ENCODE peak calls at places on chromosomes 5 and 9, in four cellular contexts. H is nephron progenitor cell, J is choroid plexus epithelial cell, D is GM13977. V is an unnamed sample.

GRCh38 chr9:89802809-89803355 is 198.1 kb downstream of the GADD45G start:
- DNase-seq in H (no peak), J (peak; percentile 40), D (no peak), V (no peak)

GRCh38 chr5:114362197-114362976 is 517 bp downstream of the KCNN2 start:
- DNase-seq in H (peak; percentile 64), J (no peak), D (peak; percentile 47), V (no peak)

GRCh38 chr9:101114317-101114716 is 85.8 kb downstream of the PLPPR1 start:
- DNase-seq in H (no peak), J (no peak), D (no peak), V (no peak)

GRCh38 chr5:32443541-32444190 is 874 bp downstream of the ZFR start:
- DNase-seq in H (peak; percentile 59), J (peak; percentile 44), D (peak; percentile 76), V (peak; percentile 21)

GRCh38 chr5:154118832-154119442 is 71.6 kb upstream of the GALNT10 start:
- DNase-seq in H (no peak), J (no peak), D (no peak), V (no peak)

GRCh38 chr5:74186351-74187315 is 453.9 kb downstream of the ENC1 start:
- DNase-seq in H (no peak), J (no peak), D (no peak), V (no peak)

GRCh38 chr5:52481216-52481615 is 306.5 kb upstream of the ITGA1 start:
- DNase-seq in H (no peak), J (no peak), D (no peak), V (no peak)

GRCh38 chr5:149838881-149839739 is 105.5 kb downstream of the PDE6A start:
- DNase-seq in H (no peak), J (peak; percentile 65), D (no peak), V (no peak)

GRCh38 chr5:155794801-155795200 is 532.2 kb upstream of the SGCD start:
- DNase-seq in H (no peak), J (peak; percentile 2), D (no peak), V (no peak)

GRCh38 chr9:12739014-12739413 is 35.8 kb upstream of the LURAP1L start:
- DNase-seq in H (no peak), J (no peak), D (no peak), V (no peak)

GRCh38 chr5:88881566-88881965 is 1.4 kb downstream of the MEF2C start:
- DNase-seq in H (no peak), J (peak; percentile 45), D (no peak), V (no peak)

GRCh38 chr9:23586906-23587305 is 239.1 kb downstream of the ELAVL2 start:
- DNase-seq in H (no peak), J (no peak), D (no peak), V (no peak)

GRCh38 chr9:128798896-128799295 is 11.8 kb downstream of the TBC1D13 start:
- DNase-seq in H (no peak), J (no peak), D (no peak), V (no peak)

GRCh38 chr9:114181583-114182409 is 26.5 kb downstream of the COL27A1 start:
- DNase-seq in H (no peak), J (peak; percentile 17), D (no peak), V (no peak)

GRCh38 chr5:41770799-41771198 is 99.4 kb downstream of the OXCT1 start:
- DNase-seq in H (no peak), J (no peak), D (peak; percentile 20), V (no peak)

GRCh38 chr5:107477492-107477891 is 193.2 kb downstream of the EFNA5 start:
- DNase-seq in H (no peak), J (no peak), D (no peak), V (no peak)

GRCh38 chr5:128825826-128826225 is 139.5 kb upstream of the SLC27A6 start:
- DNase-seq in H (no peak), J (peak; percentile 37), D (no peak), V (no peak)

GRCh38 chr9:75892168-75892901 is 1.9 kb downstream of the PCSK5 start:
- DNase-seq in H (peak; percentile 74), J (peak; percentile 15), D (peak; percentile 16), V (peak; percentile 16)

GRCh38 chr9:99024959-99025358 is 80.0 kb upstream of the TGFBR1 start:
- DNase-seq in H (no peak), J (peak; percentile 86), D (no peak), V (no peak)

GRCh38 chr9:99027414-99027813 is 77.5 kb upstream of the TGFBR1 start:
- DNase-seq in H (no peak), J (no peak), D (no peak), V (no peak)

GRCh38 chr9:99026956-99027298 is 78.0 kb upstream of the TGFBR1 start:
- DNase-seq in H (no peak), J (no peak), D (no peak), V (no peak)

GRCh38 chr9:99026271-99026955 is 78.5 kb upstream of the TGFBR1 start:
- DNase-seq in H (no peak), J (no peak), D (no peak), V (no peak)

DNA sequence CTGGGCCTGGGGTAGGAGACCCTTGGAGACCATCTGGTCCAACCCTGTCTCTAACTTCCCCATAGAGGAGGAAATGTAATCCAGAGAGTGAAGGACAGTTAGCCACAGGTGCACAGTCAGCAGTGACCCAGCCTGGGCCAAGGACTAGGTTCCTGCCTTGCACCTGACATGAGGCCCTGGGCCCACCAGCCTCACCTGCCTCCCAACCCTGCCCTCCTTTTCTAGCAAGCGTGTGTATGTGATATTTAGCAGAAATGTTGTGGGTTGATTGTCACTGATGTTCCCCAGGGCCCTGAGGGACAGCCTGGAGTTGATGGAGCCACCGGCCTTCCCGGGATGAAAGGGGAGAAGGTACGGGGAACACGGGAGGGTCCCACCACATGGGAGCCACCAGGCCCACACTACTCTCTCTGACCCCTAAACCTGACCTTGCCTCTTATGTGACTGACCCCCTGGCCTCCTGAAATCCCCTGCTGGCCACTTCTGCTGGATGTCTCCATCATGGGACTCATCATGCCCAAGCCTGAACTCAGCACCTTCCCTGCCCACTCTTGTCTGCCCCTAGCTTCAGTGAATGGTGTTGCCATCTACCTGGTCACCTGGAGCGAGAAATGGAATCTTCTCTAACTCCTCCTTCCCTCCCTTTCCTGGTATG is 79.2 kb upstream of the TGFBR1 start:
- DNase-seq in H (no peak), J (no peak), D (no peak), V (no peak)
- TF ChIP-seq CTCF in H (no peak), J (no peak), D (no peak), V (no peak)

GRCh38 chr5:4584982-4585381 is 555.1 kb upstream of the ADAMTS16 start:
- DNase-seq in H (no peak), J (peak; percentile 73), D (no peak), V (no peak)
- TF ChIP-seq CTCF in H (no peak), J (no peak), D (no peak), V (no peak)

DNA sequence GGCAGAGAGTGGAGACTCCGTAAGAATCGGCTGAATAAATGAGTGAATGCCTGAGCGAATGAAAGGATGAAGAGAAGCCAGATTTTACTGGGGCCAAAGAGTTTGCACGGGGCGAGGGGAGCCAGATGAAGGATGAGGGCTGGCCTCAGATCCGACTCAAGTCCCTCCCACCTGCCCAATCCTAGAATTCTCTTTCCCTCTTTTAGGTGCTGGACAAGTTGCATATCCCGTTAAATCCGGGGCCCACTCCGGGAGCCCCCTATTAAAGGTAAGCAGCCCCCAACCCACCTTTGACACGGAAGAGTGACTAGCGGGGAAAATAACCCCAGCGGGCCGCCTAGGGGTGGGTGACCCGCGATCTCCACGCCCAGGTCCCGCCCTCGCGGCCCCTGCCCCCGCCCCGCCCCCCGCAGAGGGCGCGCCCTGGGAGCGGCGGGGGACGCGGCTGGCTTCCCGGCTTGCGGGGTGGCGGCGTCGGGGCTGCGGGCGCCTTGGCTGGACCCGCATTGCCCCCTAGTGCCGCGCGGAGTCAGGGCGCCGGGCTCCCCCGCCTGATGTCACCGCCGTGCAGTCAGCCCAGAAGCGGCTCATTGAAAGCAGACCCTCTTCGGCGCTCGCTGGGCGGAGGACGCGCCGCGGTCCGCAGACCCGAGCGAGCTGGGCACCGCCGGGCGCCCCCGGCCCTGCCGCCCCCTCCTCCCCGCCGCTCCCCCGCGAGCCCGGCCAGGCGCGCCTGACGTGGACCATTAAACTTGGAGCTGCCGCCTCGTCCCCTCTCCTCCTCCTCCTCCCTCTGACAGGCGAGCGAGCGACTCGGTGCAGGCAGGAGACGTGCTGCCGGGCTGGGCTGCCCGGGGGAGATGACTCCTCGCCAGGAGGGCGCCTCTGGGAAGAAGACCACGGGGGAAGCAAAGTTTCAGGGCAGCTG is at the start of gene ADRA1B:
- DNase-seq in H (peak; percentile 90), J (peak; percentile 70), D (peak; percentile 88), V (peak; percentile 72)
- TF ChIP-seq CTCF in H (peak; percentile 36), J (peak; percentile 56), D (peak; percentile 68), V (peak; percentile 69)

DNA sequence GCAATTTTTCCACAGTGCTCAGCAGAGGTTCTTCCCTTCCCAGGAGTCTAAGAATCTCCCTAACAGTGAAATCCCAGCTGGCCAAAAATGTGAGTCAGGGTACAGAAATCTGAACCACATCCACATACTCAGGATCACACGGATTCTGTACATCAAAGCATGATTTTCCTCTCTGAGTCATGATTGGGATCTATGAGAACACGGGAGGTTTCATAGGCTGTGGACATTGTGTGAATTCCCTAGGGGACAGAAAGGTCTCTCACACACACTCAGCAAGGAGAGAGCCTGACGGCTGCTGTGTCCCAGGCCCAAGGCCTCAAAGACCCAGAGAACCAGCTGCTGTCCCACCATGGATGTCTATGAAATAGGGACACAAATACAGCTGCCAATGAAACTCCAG is 102.9 kb downstream of the ADAMTS12 start:
- DNase-seq in H (no peak), J (peak; percentile 97), D (no peak), V (no peak)
- TF ChIP-seq CTCF in H (no peak), J (no peak), D (no peak), V (no peak)

DNA sequence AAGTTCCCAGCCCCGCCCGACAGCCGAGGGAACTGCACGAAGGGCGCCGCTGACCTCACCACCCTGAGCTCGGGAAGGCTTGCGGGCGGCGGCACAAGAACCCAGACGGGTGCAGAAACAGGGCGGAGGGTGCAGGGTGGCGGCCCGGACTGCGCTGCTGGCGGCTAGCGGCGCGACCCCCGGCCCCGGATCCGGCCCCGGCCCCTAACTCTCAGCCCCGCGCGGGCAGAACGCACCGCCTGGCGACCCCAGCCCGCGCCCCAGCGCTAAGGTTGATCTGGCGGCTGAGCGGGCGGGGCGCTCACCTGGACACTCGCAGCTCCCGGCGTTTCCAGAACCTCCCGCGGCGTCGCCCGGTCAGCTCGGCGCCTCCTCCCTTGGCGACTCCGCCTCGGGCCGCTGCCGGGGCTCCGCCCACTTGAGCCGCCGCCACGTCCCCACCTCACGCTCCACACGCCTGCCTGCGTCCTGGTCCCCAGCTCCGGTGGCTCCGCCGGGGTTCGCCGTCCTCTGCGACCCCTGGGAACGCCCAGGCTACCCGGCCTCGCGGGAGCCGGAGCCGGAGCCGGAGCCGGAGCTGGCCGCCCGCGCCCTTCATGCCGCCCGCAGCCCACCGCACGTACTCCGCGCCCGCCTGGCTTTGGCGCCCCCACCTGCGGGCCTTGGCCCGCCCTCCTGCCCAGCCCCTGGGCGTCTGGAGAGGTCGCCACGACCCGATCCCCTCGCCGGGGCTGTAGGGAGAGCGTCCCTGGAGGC is at the start of gene P4HA2:
- DNase-seq in H (peak; percentile 85), J (peak; percentile 71), D (peak; percentile 94), V (peak; percentile 76)
- TF ChIP-seq CTCF in H (no peak), J (no peak), D (peak; percentile 15), V (no peak)

GRCh38 chr9:86413966-86414880 is 60.0 kb upstream of the TUT7 start:
- DNase-seq in H (no peak), J (peak; percentile 66), D (peak; percentile 27), V (no peak)
- TF ChIP-seq CTCF in H (peak; percentile 77), J (peak; percentile 56), D (peak; percentile 61), V (peak; percentile 82)

V was measured in progenitor cell of endocrine pancreas.